ENCODE peak calls at places on chromosomes 11 and 22, in four cellular contexts. Y, K, T and Z are unnamed samples.

GRCh38 chr11:36037031-36037430 is 93.2 kb downstream of the LDLRAD3 start:
- DNase-seq in Y (no peak), K (peak), T (peak), Z (no peak)

GRCh38 chr11:20363500-20364411 is at the start of gene HTATIP2:
- DNase-seq in Y (no peak), K (peak), T (peak), Z (peak)

GRCh38 chr22:46905415-46905814 is 143.0 kb downstream of the TBC1D22A start:
- DNase-seq in Y (no peak), K (no peak), T (no peak), Z (no peak)

GRCh38 chr11:95682552-95682951 is 107.0 kb downstream of the FAM76B start:
- DNase-seq in Y (no peak), K (no peak), T (no peak), Z (no peak)

GRCh38 chr22:24592846-24593809 is at the start of gene LRRC75B:
- DNase-seq in Y (no peak), K (peak), T (peak), Z (peak)

GRCh38 chr22:48320671-48321515 is 1506.8 kb downstream of the BRD1 start:
- DNase-seq in Y (no peak), K (no peak), T (no peak), Z (no peak)

GRCh38 chr11:113373306-113373705 is 14.3 kb upstream of the ANKK1 start:
- DNase-seq in Y (no peak), K (no peak), T (no peak), Z (no peak)

GRCh38 chr22:49604732-49605302 is 222.9 kb downstream of the BRD1 start:
- DNase-seq in Y (no peak), K (no peak), T (no peak), Z (no peak)

GRCh38 chr11:13868710-13869403 is 93.7 kb upstream of the SPON1 start:
- DNase-seq in Y (no peak), K (no peak), T (no peak), Z (no peak)

GRCh38 chr11:3147257-3147619 is 17.9 kb downstream of the OSBPL5 start:
- DNase-seq in Y (no peak), K (no peak), T (peak), Z (no peak)

GRCh38 chr22:48744283-48744641 is 1083.4 kb downstream of the BRD1 start:
- DNase-seq in Y (no peak), K (peak), T (no peak), Z (no peak)

GRCh38 chr11:101296896-101297295 is 167.3 kb upstream of the PGR start:
- DNase-seq in Y (no peak), K (no peak), T (no peak), Z (no peak)

GRCh38 chr11:124898711-124899110 is 1.0 kb upstream of the ROBO4 start:
- DNase-seq in Y (no peak), K (peak), T (peak), Z (no peak)

GRCh38 chr11:34620202-34620601 is 691 bp upstream of the EHF start:
- DNase-seq in Y (no peak), K (no peak), T (no peak), Z (no peak)

GRCh38 chr22:29842740-29843139 is 4.7 kb upstream of the ASCC2 start:
- DNase-seq in Y (no peak), K (no peak), T (no peak), Z (no peak)

GRCh38 chr11:19934828-19935259 is 222.2 kb downstream of the NAV2 start:
- DNase-seq in Y (no peak), K (no peak), T (no peak), Z (no peak)

GRCh38 chr22:35039625-35040024 is 26.3 kb upstream of the ISX start:
- DNase-seq in Y (no peak), K (no peak), T (no peak), Z (no peak)

GRCh38 chr11:134944986-134945385 is 532.9 kb upstream of the B3GAT1 start:
- DNase-seq in Y (no peak), K (no peak), T (no peak), Z (no peak)

GRCh38 chr11:35598254-35599125 is 19.8 kb upstream of the FJX1 start:
- DNase-seq in Y (no peak), K (no peak), T (no peak), Z (peak)

GRCh38 chr22:43826142-43827093 is 14.3 kb upstream of the EFCAB6 start:
- DNase-seq in Y (no peak), K (peak), T (no peak), Z (no peak)

GRCh38 chr11:111283945-111284481 is 14.3 kb upstream of the POU2AF3 start:
- DNase-seq in Y (no peak), K (no peak), T (peak), Z (no peak)

GRCh38 chr11:86761978-86762377 is 38.4 kb upstream of the PRSS23 start:
- DNase-seq in Y (no peak), K (no peak), T (no peak), Z (no peak)

GRCh38 chr11:11395126-11395525 is 42.1 kb upstream of the CSNK2A3 start:
- DNase-seq in Y (no peak), K (no peak), T (no peak), Z (no peak)

GRCh38 chr11:103202048-103202651 is 92.9 kb downstream of the DYNC2H1 start:
- DNase-seq in Y (peak), K (no peak), T (no peak), Z (peak)

GRCh38 chr11:21257461-21257860 is 588.1 kb downstream of the NELL1 start:
- DNase-seq in Y (no peak), K (no peak), T (no peak), Z (no peak)

GRCh38 chr11:22192289-22192641 is 620 bp upstream of the ANO5 start:
- DNase-seq in Y (no peak), K (peak), T (no peak), Z (peak)

DNA sequence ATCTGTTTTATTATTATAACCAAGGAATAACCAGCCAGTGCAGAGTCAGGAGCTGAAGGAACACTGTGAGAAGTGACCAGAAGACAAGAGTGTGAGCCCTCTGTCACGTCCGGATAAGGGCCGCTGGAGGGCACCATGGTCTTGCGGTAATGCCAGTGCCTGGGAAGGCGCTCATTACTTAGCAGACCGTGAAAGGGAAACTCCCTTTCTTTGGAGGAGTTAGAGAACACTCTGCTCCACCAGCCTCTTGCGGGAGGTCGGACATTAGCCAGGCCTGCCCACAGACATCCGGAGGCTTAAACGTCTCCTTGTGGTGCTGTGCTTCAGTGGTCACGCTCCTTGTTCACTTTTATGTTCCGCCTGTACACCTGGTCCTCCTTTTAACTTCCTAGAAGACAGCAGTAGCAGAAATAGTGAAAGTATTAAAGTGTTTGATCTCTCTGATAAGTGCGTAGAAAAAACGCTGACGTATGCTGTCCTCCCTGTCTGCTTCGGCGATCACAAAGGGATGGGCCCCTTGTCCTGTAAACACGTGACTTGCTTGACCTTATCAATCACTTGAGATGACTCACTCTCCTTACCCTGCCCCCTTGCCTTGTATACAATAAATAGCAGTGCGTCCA is 120.6 kb upstream of the LMO1 start:
- DNase-seq in Y (no peak), K (peak), T (no peak), Z (no peak)
- TF ChIP-seq CTCF in Y (no peak), K (peak), T (no peak), Z (no peak)

GRCh38 chr22:32775957-32776356 is 25.5 kb upstream of the TIMP3 start:
- DNase-seq in Y (peak), K (no peak), T (no peak), Z (no peak)

GRCh38 chr22:32776800-32777199 is 24.7 kb upstream of the TIMP3 start:
- DNase-seq in Y (no peak), K (no peak), T (no peak), Z (no peak)

GRCh38 chr22:32780726-32781310 is 20.7 kb upstream of the TIMP3 start:
- DNase-seq in Y (no peak), K (no peak), T (no peak), Z (no peak)

GRCh38 chr22:32777997-32778396 is 23.5 kb upstream of the TIMP3 start:
- DNase-seq in Y (no peak), K (no peak), T (no peak), Z (no peak)

GRCh38 chr22:32776397-32776796 is 25.1 kb upstream of the TIMP3 start:
- DNase-seq in Y (no peak), K (no peak), T (no peak), Z (no peak)
- TF ChIP-seq CTCF in Y (no peak), K (no peak), T (no peak), Z (no peak)

DNA sequence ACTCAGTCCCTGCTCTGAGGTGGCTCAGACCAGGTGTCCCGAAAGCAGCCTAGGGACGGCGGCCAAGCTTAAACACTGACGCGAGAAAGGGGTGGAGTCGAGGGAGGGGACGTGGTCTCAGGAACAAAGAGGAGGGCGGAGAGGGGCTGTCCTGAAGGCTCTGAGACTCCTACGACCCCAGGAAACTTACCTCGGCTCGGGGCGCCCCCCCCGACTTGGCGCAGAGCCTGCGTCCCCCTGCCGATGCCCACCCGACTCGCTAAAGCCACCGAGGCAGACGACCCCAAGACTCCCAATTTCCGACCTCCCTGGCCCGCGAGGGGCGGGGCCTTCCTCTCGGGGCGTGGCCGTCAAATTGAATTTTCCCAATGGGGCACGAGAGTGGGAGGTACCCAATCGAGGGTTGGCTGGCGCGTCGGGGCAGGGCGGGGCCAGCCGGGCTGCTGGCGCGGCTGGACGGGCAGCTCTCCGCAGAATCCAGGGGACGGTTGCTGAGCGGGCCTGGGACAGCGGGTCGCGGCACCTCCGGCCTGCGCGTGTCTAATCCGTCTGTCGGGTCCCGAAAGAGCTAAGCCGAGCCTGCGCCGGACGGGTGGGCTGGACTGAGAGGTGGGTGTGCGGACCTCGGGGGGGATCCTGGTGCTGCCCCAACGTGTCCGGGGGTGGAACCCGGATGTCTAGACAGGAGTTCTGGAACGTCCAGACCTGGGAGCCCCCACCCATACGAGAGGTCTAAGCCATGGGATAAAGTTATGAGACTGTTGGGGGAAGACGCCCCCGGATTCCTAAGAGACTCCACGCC is at the start of gene SMTN:
- DNase-seq in Y (peak), K (peak), T (peak), Z (peak)
- TF ChIP-seq CTCF in Y (peak), K (no peak), T (no peak), Z (no peak)

DNA sequence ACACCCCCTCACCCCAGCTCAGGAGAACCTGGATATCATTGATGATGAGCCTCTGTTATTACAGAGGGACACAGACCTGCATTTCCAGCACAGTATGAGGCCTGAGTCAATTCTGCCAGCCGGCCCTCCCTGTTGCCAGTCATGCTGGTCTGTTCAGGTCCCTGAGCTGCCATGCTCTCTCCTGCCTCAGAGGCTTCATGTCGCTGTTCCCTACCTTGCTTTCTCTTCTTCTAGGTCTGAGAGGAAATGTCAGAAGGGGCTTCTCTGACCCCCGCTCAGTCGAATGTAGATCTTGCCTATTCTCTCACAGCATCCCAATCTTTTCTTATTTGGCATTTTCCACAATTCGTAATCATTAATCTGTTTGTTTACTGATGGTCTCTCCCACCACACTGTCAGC is 21.8 kb upstream of the ABCC8 start:
- DNase-seq in Y (no peak), K (no peak), T (no peak), Z (no peak)
- TF ChIP-seq CTCF in Y (no peak), K (no peak), T (no peak), Z (peak)